ENCODE peak calls at places on chromosome 10, in four cellular contexts. V, P, R and X are unnamed samples.

GRCh38 chr10:130244031-130244927 is 108.1 kb downstream of the GLRX3 start:
- DNase-seq in R (no peak), P (no peak), V (no peak), X (no peak)

GRCh38 chr10:122911889-122912484 is 1.6 kb downstream of the FAM24A start:
- DNase-seq in V (peak; percentile 29), P (no peak), R (peak; percentile 55), X (peak; percentile 89)

GRCh38 chr10:102675151-102675886 is 31.0 kb downstream of the TRIM8 start:
- DNase-seq in P (no peak), R (no peak), V (no peak), X (no peak)

GRCh38 chr10:59678884-59679301 is 30.8 kb downstream of the SLC16A9 start:
- DNase-seq in P (no peak), V (no peak), R (no peak), X (no peak)

GRCh38 chr10:133325761-133326463 is 10.8 kb downstream of the CALY start:
- DNase-seq in R (peak; percentile 17), V (no peak), P (no peak), X (peak; percentile 39)

GRCh38 chr10:88819290-88819689 is 16.8 kb downstream of the LIPM start:
- DNase-seq in R (no peak), P (no peak), V (no peak), X (no peak)

GRCh38 chr10:1577371-1577770 is 160.0 kb downstream of the ADARB2 start:
- DNase-seq in R (no peak), P (no peak), V (no peak), X (no peak)

GRCh38 chr10:47264797-47265281 is 35.2 kb upstream of the GDF10 start:
- DNase-seq in R (no peak), P (no peak), V (peak; percentile 51), X (no peak)

GRCh38 chr10:19699299-19699698 is 116.9 kb upstream of the PLXDC2 start:
- DNase-seq in P (no peak), V (no peak), R (no peak), X (no peak)

GRCh38 chr10:129604333-129605032 is 137.4 kb downstream of the MGMT start:
- DNase-seq in V (no peak), R (no peak), P (peak; percentile 67), X (no peak)

GRCh38 chr10:113169853-113170455 is 219.9 kb downstream of the TCF7L2 start:
- DNase-seq in P (peak; percentile 62), V (no peak), R (no peak), X (no peak)

GRCh38 chr10:96714031-96714590 is 6.2 kb downstream of the PIK3AP1 start:
- DNase-seq in V (no peak), P (no peak), R (no peak), X (no peak)

GRCh38 chr10:78634835-78635234 is 433.9 kb upstream of the ZMIZ1 start:
- DNase-seq in V (no peak), R (no peak), P (no peak), X (no peak)

GRCh38 chr10:124259139-124259825 is 159.4 kb downstream of the OAT start:
- DNase-seq in V (peak; percentile 47), R (no peak), P (no peak), X (peak; percentile 51)

GRCh38 chr10:15201589-15202300 is 33.3 kb upstream of the NMT2 start:
- DNase-seq in P (no peak), R (no peak), V (no peak), X (no peak)

GRCh38 chr10:70666960-70667798 is 5.1 kb upstream of the ADAMTS14 start:
- DNase-seq in R (peak; percentile 90), P (no peak), V (no peak), X (no peak)

GRCh38 chr10:70662362-70663220 is 9.7 kb upstream of the ADAMTS14 start:
- DNase-seq in V (no peak), R (no peak), P (no peak), X (no peak)

GRCh38 chr10:70668454-70668970 is 3.8 kb upstream of the ADAMTS14 start:
- DNase-seq in R (no peak), V (no peak), P (no peak), X (no peak)

GRCh38 chr10:70661623-70662361 is 10.5 kb upstream of the ADAMTS14 start:
- DNase-seq in V (no peak), R (peak; percentile 41), P (no peak), X (no peak)

DNA sequence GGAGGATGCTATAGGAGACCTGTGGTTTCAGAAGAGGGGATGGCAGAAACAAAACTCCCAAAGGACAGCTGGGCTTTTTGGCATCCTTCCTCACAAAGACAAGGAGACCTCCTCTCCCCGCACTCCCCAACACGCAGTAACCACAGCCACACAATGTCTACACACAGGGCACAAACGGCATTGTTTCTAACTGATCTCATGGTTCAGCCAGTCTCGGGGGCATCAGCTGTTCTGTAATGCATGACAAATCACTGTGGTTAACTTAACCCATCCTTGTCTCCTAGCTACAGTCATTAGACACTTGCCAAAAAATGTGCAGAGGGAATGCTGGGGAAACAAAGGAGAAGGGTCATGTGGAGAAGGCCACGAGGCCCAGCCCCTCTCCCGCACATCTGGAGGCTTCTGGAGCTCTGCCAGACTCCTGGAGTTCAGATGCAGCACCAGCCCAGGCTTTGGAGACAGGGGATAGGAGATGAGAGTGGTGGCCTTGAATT is 7.6 kb upstream of the ADAMTS14 start:
- DNase-seq in P (no peak), V (peak; percentile 21), R (peak; percentile 65), X (no peak)
- TF ChIP-seq ESRRA in P (no peak), V (no peak), R (peak; percentile 44), X (no peak)

DNA sequence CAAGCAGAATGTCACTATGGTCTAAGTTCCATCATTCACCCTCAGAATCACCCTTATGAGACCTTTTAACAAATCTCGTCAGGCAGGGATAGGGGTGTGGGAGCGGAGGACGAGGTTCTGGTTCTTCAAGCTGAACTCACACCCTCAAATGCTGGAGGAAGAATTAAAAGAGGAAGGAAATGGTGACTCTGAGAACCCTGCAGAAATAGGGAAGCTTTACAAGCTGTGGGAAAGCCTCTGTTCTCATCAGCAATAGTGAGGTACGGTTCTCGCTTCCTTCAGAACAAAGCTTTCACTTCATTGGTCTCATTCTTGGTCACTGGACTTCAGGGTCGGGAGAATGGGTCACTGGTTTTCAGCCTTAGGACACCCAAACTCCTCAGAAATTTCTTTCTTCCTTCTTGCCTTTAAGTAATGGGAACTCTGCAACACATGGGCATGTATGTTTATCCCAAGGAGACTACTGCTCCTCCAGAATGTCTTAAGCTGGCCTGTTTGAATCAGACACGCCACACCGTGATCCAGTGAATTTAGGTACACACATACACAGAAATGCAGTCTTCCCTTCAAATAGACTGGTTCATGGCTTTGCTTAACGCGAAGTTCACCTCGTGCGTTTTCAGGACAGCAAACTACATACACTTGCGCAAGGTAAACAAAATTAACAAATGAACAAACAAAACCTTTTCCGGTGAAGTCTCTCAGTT is 226.0 kb downstream of the SFMBT2 start:
- DNase-seq in P (peak; percentile 59), V (no peak), R (no peak), X (no peak)
- TF ChIP-seq USF2 in P (no peak), V (no peak), R (no peak), X (no peak)

DNA sequence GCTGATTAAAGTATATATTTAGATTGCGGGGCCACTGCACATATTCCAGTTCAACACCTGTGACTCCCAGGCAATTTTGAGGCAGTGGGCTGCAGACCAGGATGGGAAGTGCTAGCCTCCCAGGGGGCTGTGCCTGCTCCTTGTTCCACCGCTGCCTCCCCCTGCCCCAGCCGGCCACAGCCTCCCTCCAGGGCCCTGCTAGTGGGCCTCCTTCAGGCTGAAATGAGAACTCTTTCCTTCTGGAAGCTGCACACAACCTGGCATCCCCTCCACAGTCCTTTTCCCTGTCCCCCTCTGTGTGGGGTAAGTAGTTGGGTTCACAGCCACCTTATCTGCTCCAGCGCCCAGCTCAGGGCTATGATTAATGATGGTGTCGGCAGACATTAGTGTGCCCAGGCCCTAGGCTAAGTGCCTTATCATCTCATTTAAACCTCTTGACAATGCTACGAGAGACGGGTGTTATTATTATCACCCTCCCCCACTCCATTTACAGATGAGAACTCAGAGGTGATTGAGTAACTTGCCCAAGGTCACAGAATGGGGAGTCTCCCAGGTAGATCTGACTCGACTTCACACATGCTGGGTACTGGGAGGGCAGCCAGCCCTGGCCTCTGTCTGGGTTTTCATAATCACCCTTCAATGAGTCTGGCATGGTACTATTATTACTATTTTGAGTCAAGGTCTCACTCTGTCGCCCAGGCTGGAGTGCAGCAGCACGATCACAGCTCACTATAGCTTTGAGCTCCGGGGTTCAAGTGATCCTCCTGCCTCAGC is 10.8 kb upstream of the SFRP5 start:
- DNase-seq in R (no peak), P (no peak), V (no peak), X (no peak)
- TF ChIP-seq SP1 in R (no peak), P (no peak), V (no peak), X (no peak)

GRCh38 chr10:103691267-103691666 is 164.1 kb downstream of the SH3PXD2A start:
- DNase-seq in R (peak; percentile 23), P (no peak), V (no peak), X (no peak)

GRCh38 chr10:103692421-103693069 is 162.8 kb downstream of the SH3PXD2A start:
- DNase-seq in P (no peak), R (peak; percentile 43), V (no peak), X (peak; percentile 53)

GRCh38 chr10:103691723-103692380 is 163.5 kb downstream of the SH3PXD2A start:
- DNase-seq in R (peak; percentile 57), P (no peak), V (no peak), X (peak; percentile 51)

GRCh38 chr10:103688451-103688850 is 166.9 kb downstream of the SH3PXD2A start:
- DNase-seq in V (no peak), R (no peak), P (no peak), X (no peak)

GRCh38 chr10:103690281-103690680 is 165.1 kb downstream of the SH3PXD2A start:
- DNase-seq in R (no peak), P (no peak), V (no peak), X (no peak)
- TF ChIP-seq ESRRA in R (no peak), P (no peak), V (no peak), X (no peak)

GRCh38 chr10:115092258-115092554 is 959 bp upstream of the ATRNL1 start:
- DNase-seq in P (no peak), R (no peak), V (no peak), X (no peak)

GRCh38 chr10:115093286-115093775 is at the start of gene ATRNL1:
- DNase-seq in P (no peak), R (no peak), V (no peak), X (peak; percentile 67)

GRCh38 chr10:115092555-115093285 is 445 bp upstream of the ATRNL1 start:
- DNase-seq in V (no peak), R (no peak), P (no peak), X (peak; percentile 69)

GRCh38 chr10:115094605-115095004 is 1.4 kb downstream of the ATRNL1 start:
- DNase-seq in P (no peak), V (no peak), R (no peak), X (no peak)

GRCh38 chr10:115093776-115094361 is 704 bp downstream of the ATRNL1 start:
- DNase-seq in R (no peak), V (no peak), P (no peak), X (peak; percentile 62)
- TF ChIP-seq USF2 in R (no peak), V (no peak), P (no peak), X (no peak)

DNA sequence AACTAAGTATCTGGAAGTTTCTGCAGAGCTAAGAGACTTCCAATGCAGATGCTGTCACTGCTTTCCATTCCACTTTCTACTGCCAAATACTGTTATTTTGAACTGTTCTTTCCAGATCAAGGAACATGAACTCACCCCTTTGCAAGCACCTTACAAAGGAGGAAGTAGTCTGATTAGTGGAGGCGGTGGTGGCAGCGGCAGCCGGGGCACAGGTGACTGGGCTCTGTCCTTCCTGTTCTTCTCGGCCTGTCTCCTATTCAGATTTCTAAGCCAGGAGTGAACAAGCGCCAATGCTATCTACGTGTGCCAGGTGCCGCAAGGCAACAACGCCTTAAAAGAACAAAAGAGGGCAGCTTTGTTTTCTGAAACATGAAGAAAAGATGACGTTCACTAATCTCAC is 44.9 kb downstream of the BEND7 start:
- DNase-seq in R (no peak), P (no peak), V (no peak), X (no peak)
- TF ChIP-seq SP1 in R (no peak), P (no peak), V (no peak), X (no peak)